ENCODE peak calls at places on chromosomes 6 and 20, in nine cellular contexts. One of them, this sample, is unnamed.

GRCh38 chr6:127291495-127291894 is 24.8 kb downstream of the RNF146 start:
- DNase-seq in Right ventricle myocardium superior: no peak
- DNase-seq in choroid plexus epithelial cell: no peak
- DNase-seq in retina: no peak
- DNase-seq in activated T-cell treated with anti-CD3 and anti-CD28 coated beads for 24 hours: no peak
- DNase-seq in iPS-NIHi11: no peak
- DNase-seq in activated T-helper 1 cell treated with Interleukin-2 at 50 U/mL for 16 hours: no peak
- DNase-seq in cerebellum: no peak
- DNase-seq in cardiac fibroblast: no peak
- DNase-seq in this sample: no peak

GRCh38 chr20:14928083-14928482 is 590.7 kb upstream of the FLRT3 start:
- DNase-seq in Right ventricle myocardium superior: no peak
- DNase-seq in choroid plexus epithelial cell: peak
- DNase-seq in retina: no peak
- DNase-seq in activated T-cell treated with anti-CD3 and anti-CD28 coated beads for 24 hours: no peak
- DNase-seq in iPS-NIHi11: no peak
- DNase-seq in activated T-helper 1 cell treated with Interleukin-2 at 50 U/mL for 16 hours: no peak
- DNase-seq in cerebellum: no peak
- DNase-seq in cardiac fibroblast: peak
- DNase-seq in this sample: peak

GRCh38 chr6:144953552-144954240 is 668.6 kb downstream of the UTRN start:
- DNase-seq in Right ventricle myocardium superior: no peak
- DNase-seq in choroid plexus epithelial cell: peak
- DNase-seq in retina: no peak
- DNase-seq in activated T-cell treated with anti-CD3 and anti-CD28 coated beads for 24 hours: no peak
- DNase-seq in iPS-NIHi11: peak
- DNase-seq in activated T-helper 1 cell treated with Interleukin-2 at 50 U/mL for 16 hours: no peak
- DNase-seq in cerebellum: no peak
- DNase-seq in cardiac fibroblast: peak
- DNase-seq in this sample: peak

GRCh38 chr20:25399038-25399430 is 8.4 kb upstream of the ABHD12 start:
- DNase-seq in Right ventricle myocardium superior: no peak
- DNase-seq in choroid plexus epithelial cell: peak
- DNase-seq in retina: peak
- DNase-seq in activated T-cell treated with anti-CD3 and anti-CD28 coated beads for 24 hours: peak
- DNase-seq in iPS-NIHi11: peak
- DNase-seq in activated T-helper 1 cell treated with Interleukin-2 at 50 U/mL for 16 hours: no peak
- DNase-seq in cerebellum: peak
- DNase-seq in cardiac fibroblast: peak
- DNase-seq in this sample: peak

GRCh38 chr6:89528865-89529264 is 95.9 kb downstream of the ANKRD6 start:
- DNase-seq in Right ventricle myocardium superior: no peak
- DNase-seq in choroid plexus epithelial cell: no peak
- DNase-seq in retina: no peak
- DNase-seq in activated T-cell treated with anti-CD3 and anti-CD28 coated beads for 24 hours: no peak
- DNase-seq in iPS-NIHi11: no peak
- DNase-seq in activated T-helper 1 cell treated with Interleukin-2 at 50 U/mL for 16 hours: no peak
- DNase-seq in cerebellum: no peak
- DNase-seq in cardiac fibroblast: no peak
- DNase-seq in this sample: no peak

GRCh38 chr6:111776236-111777189 is 96.7 kb downstream of the FYN start:
- DNase-seq in Right ventricle myocardium superior: no peak
- DNase-seq in choroid plexus epithelial cell: no peak
- DNase-seq in retina: peak
- DNase-seq in activated T-cell treated with anti-CD3 and anti-CD28 coated beads for 24 hours: no peak
- DNase-seq in iPS-NIHi11: no peak
- DNase-seq in activated T-helper 1 cell treated with Interleukin-2 at 50 U/mL for 16 hours: no peak
- DNase-seq in cerebellum: no peak
- DNase-seq in cardiac fibroblast: no peak
- DNase-seq in this sample: no peak

GRCh38 chr6:132513821-132514545 is 1.1 kb upstream of the STX7 start:
- DNase-seq in Right ventricle myocardium superior: no peak
- DNase-seq in choroid plexus epithelial cell: peak
- DNase-seq in retina: no peak
- DNase-seq in activated T-cell treated with anti-CD3 and anti-CD28 coated beads for 24 hours: no peak
- DNase-seq in iPS-NIHi11: no peak
- DNase-seq in activated T-helper 1 cell treated with Interleukin-2 at 50 U/mL for 16 hours: no peak
- DNase-seq in cerebellum: no peak
- DNase-seq in cardiac fibroblast: peak
- DNase-seq in this sample: no peak

GRCh38 chr20:48688579-48688978 is 139.2 kb downstream of the PREX1 start:
- DNase-seq in Right ventricle myocardium superior: no peak
- DNase-seq in choroid plexus epithelial cell: no peak
- DNase-seq in retina: no peak
- DNase-seq in activated T-cell treated with anti-CD3 and anti-CD28 coated beads for 24 hours: no peak
- DNase-seq in iPS-NIHi11: no peak
- DNase-seq in activated T-helper 1 cell treated with Interleukin-2 at 50 U/mL for 16 hours: no peak
- DNase-seq in cerebellum: no peak
- DNase-seq in cardiac fibroblast: no peak
- DNase-seq in this sample: no peak

GRCh38 chr6:117136702-117137101 is 128.7 kb upstream of the VGLL2 start:
- DNase-seq in Right ventricle myocardium superior: no peak
- DNase-seq in choroid plexus epithelial cell: no peak
- DNase-seq in retina: no peak
- DNase-seq in activated T-cell treated with anti-CD3 and anti-CD28 coated beads for 24 hours: no peak
- DNase-seq in iPS-NIHi11: no peak
- DNase-seq in activated T-helper 1 cell treated with Interleukin-2 at 50 U/mL for 16 hours: no peak
- DNase-seq in cerebellum: no peak
- DNase-seq in cardiac fibroblast: no peak
- DNase-seq in this sample: no peak

GRCh38 chr6:134564705-134565104 is 246.8 kb upstream of the SGK1 start:
- DNase-seq in Right ventricle myocardium superior: no peak
- DNase-seq in choroid plexus epithelial cell: no peak
- DNase-seq in retina: no peak
- DNase-seq in activated T-cell treated with anti-CD3 and anti-CD28 coated beads for 24 hours: no peak
- DNase-seq in iPS-NIHi11: no peak
- DNase-seq in activated T-helper 1 cell treated with Interleukin-2 at 50 U/mL for 16 hours: no peak
- DNase-seq in cerebellum: no peak
- DNase-seq in cardiac fibroblast: no peak
- DNase-seq in this sample: no peak

GRCh38 chr6:143126574-143126941 is 65.9 kb downstream of the AIG1 start:
- DNase-seq in Right ventricle myocardium superior: no peak
- DNase-seq in choroid plexus epithelial cell: no peak
- DNase-seq in retina: no peak
- DNase-seq in activated T-cell treated with anti-CD3 and anti-CD28 coated beads for 24 hours: no peak
- DNase-seq in iPS-NIHi11: no peak
- DNase-seq in activated T-helper 1 cell treated with Interleukin-2 at 50 U/mL for 16 hours: no peak
- DNase-seq in cerebellum: no peak
- DNase-seq in cardiac fibroblast: no peak
- DNase-seq in this sample: no peak

GRCh38 chr20:34100578-34100977 is 11.5 kb downstream of the EIF2S2 start:
- DNase-seq in Right ventricle myocardium superior: no peak
- DNase-seq in choroid plexus epithelial cell: no peak
- DNase-seq in retina: no peak
- DNase-seq in activated T-cell treated with anti-CD3 and anti-CD28 coated beads for 24 hours: no peak
- DNase-seq in iPS-NIHi11: no peak
- DNase-seq in activated T-helper 1 cell treated with Interleukin-2 at 50 U/mL for 16 hours: no peak
- DNase-seq in cerebellum: no peak
- DNase-seq in cardiac fibroblast: no peak
- DNase-seq in this sample: no peak

GRCh38 chr20:2652724-2653510 is 485 bp downstream of the NOP56 start:
- DNase-seq in Right ventricle myocardium superior: peak
- DNase-seq in choroid plexus epithelial cell: peak
- DNase-seq in retina: no peak
- DNase-seq in activated T-cell treated with anti-CD3 and anti-CD28 coated beads for 24 hours: peak
- DNase-seq in iPS-NIHi11: peak
- DNase-seq in activated T-helper 1 cell treated with Interleukin-2 at 50 U/mL for 16 hours: no peak
- DNase-seq in cerebellum: peak
- DNase-seq in cardiac fibroblast: no peak
- DNase-seq in this sample: no peak

GRCh38 chr20:64096535-64096934 is 10.8 kb downstream of the NPBWR2 start:
- DNase-seq in Right ventricle myocardium superior: no peak
- DNase-seq in choroid plexus epithelial cell: no peak
- DNase-seq in retina: no peak
- DNase-seq in activated T-cell treated with anti-CD3 and anti-CD28 coated beads for 24 hours: no peak
- DNase-seq in iPS-NIHi11: no peak
- DNase-seq in activated T-helper 1 cell treated with Interleukin-2 at 50 U/mL for 16 hours: no peak
- DNase-seq in cerebellum: no peak
- DNase-seq in cardiac fibroblast: no peak
- DNase-seq in this sample: no peak

GRCh38 chr6:107491791-107492674 is 2.1 kb downstream of the SOBP start:
- DNase-seq in Right ventricle myocardium superior: peak
- DNase-seq in choroid plexus epithelial cell: peak
- DNase-seq in retina: no peak
- DNase-seq in activated T-cell treated with anti-CD3 and anti-CD28 coated beads for 24 hours: no peak
- DNase-seq in iPS-NIHi11: no peak
- DNase-seq in activated T-helper 1 cell treated with Interleukin-2 at 50 U/mL for 16 hours: no peak
- DNase-seq in cerebellum: no peak
- DNase-seq in cardiac fibroblast: peak
- DNase-seq in this sample: no peak

GRCh38 chr6:168950500-168951223 is 303.0 kb downstream of the THBS2 start:
- DNase-seq in Right ventricle myocardium superior: no peak
- DNase-seq in choroid plexus epithelial cell: no peak
- DNase-seq in retina: peak
- DNase-seq in activated T-cell treated with anti-CD3 and anti-CD28 coated beads for 24 hours: no peak
- DNase-seq in iPS-NIHi11: no peak
- DNase-seq in activated T-helper 1 cell treated with Interleukin-2 at 50 U/mL for 16 hours: no peak
- DNase-seq in cerebellum: no peak
- DNase-seq in cardiac fibroblast: no peak
- DNase-seq in this sample: no peak

GRCh38 chr6:40916816-40917215 is 122.2 kb downstream of the UNC5CL start:
- DNase-seq in Right ventricle myocardium superior: no peak
- DNase-seq in choroid plexus epithelial cell: no peak
- DNase-seq in retina: no peak
- DNase-seq in activated T-cell treated with anti-CD3 and anti-CD28 coated beads for 24 hours: no peak
- DNase-seq in iPS-NIHi11: no peak
- DNase-seq in activated T-helper 1 cell treated with Interleukin-2 at 50 U/mL for 16 hours: no peak
- DNase-seq in cerebellum: no peak
- DNase-seq in cardiac fibroblast: no peak
- DNase-seq in this sample: no peak

GRCh38 chr6:16591681-16592549 is 169.3 kb downstream of the ATXN1 start:
- DNase-seq in Right ventricle myocardium superior: no peak
- DNase-seq in choroid plexus epithelial cell: no peak
- DNase-seq in retina: peak
- DNase-seq in activated T-cell treated with anti-CD3 and anti-CD28 coated beads for 24 hours: peak
- DNase-seq in iPS-NIHi11: no peak
- DNase-seq in activated T-helper 1 cell treated with Interleukin-2 at 50 U/mL for 16 hours: no peak
- DNase-seq in cerebellum: no peak
- DNase-seq in cardiac fibroblast: no peak
- DNase-seq in this sample: no peak

This sample was measured in epithelial cell of esophagus.